ENCODE peak calls at places on chromosomes 1 and 21, in nine cellular contexts. H is HuH-7, Y is astrocyte, E is EL, Z is transverse colon, I is HFF-Myc, P is kidney tubule cell, C is NAMALWA, M is IMR-90. G is an unnamed sample.
A peak's percentile ranks its signal among the peaks of the same experiment; 100 is the strongest.

GRCh38 chr1:6988796-6989195 is 203.5 kb downstream of the CAMTA1 start:
- DNase-seq in H (no peak), Y (no peak), E (no peak), Z (no peak), I (no peak), P (no peak), C (no peak), M (no peak), G (no peak)

GRCh38 chr1:212950243-212951057 is at the start of gene VASH2:
- DNase-seq in H (peak; percentile 96), Y (peak; percentile 66), E (peak; percentile 89), Z (peak; percentile 75), I (no peak), P (peak; percentile 81), C (peak; percentile 75), M (peak; percentile 74), G (peak; percentile 73)

GRCh38 chr21:35811115-35811806 is 249.1 kb downstream of the SETD4 start:
- DNase-seq in H (no peak), Y (no peak), E (no peak), Z (no peak), I (no peak), P (no peak), C (no peak), M (no peak), G (no peak)

GRCh38 chr1:70616946-70617345 is 205.9 kb downstream of the CTH start:
- DNase-seq in H (no peak), Y (no peak), E (no peak), Z (no peak), I (no peak), P (no peak), C (no peak), M (no peak), G (no peak)

GRCh38 chr1:10402729-10403274 is 3.9 kb downstream of the PGD start:
- DNase-seq in H (no peak), Y (peak; percentile 72), E (peak; percentile 73), Z (no peak), I (no peak), P (peak; percentile 25), C (no peak), M (peak; percentile 81), G (no peak)

GRCh38 chr21:25385912-25386474 is 221.3 kb downstream of the MRPL39 start:
- DNase-seq in H (peak; percentile 26), Y (peak; percentile 49), E (peak; percentile 70), Z (no peak), I (peak; percentile 52), P (peak; percentile 80), C (peak; percentile 54), M (peak; percentile 77), G (peak; percentile 80)

GRCh38 chr1:2977886-2978611 is 43.2 kb upstream of the ACTRT2 start:
- DNase-seq in H (no peak), Y (no peak), E (no peak), Z (no peak), I (no peak), P (no peak), C (no peak), M (no peak), G (no peak)

GRCh38 chr1:231233735-231234417 is 7.1 kb upstream of the GNPAT start:
- DNase-seq in H (peak; percentile 65), Y (peak; percentile 10), E (no peak), Z (peak; percentile 50), I (no peak), P (peak; percentile 73), C (no peak), M (no peak), G (no peak)

GRCh38 chr1:184595609-184596008 is 159.0 kb downstream of the EDEM3 start:
- DNase-seq in H (no peak), Y (peak; percentile 52), E (peak; percentile 53), Z (no peak), I (no peak), P (peak; percentile 75), C (no peak), M (peak; percentile 85), G (no peak)

GRCh38 chr1:203278087-203278884 is 27.0 kb upstream of the BTG2 start:
- DNase-seq in H (peak; percentile 44), Y (peak; percentile 74), E (peak; percentile 70), Z (peak; percentile 83), I (no peak), P (peak; percentile 11), C (peak; percentile 35), M (peak; percentile 81), G (peak; percentile 97)

GRCh38 chr1:94708299-94708685 is 111.9 kb upstream of the SLC44A3 start:
- DNase-seq in H (no peak), Y (no peak), E (no peak), Z (no peak), I (no peak), P (no peak), C (no peak), M (no peak), G (no peak)

GRCh38 chr1:67214420-67215174 is 48.3 kb downstream of the IL23R start:
- DNase-seq in H (no peak), Y (peak; percentile 8), E (peak; percentile 26), Z (peak; percentile 29), I (no peak), P (peak; percentile 85), C (peak; percentile 74), M (peak; percentile 29), G (no peak)

GRCh38 chr1:228459091-228459993 is 27.8 kb upstream of the RNF187 start:
- DNase-seq in H (peak; percentile 98), Y (peak; percentile 60), E (peak; percentile 82), Z (peak; percentile 58), I (peak; percentile 65), P (peak; percentile 61), C (peak; percentile 92), M (peak; percentile 85), G (peak; percentile 30)

GRCh38 chr21:45313015-45313414 is 25.3 kb upstream of the POFUT2 start:
- DNase-seq in H (no peak), Y (no peak), E (no peak), Z (no peak), I (no peak), P (no peak), C (no peak), M (no peak), G (no peak)

GRCh38 chr1:24897263-24898151 is 32.6 kb downstream of the RUNX3 start:
- DNase-seq in H (no peak), Y (no peak), E (no peak), Z (peak; percentile 76), I (no peak), P (no peak), C (no peak), M (no peak), G (no peak)

GRCh38 chr1:211382714-211383480 is 56.3 kb downstream of the TRAF5 start:
- DNase-seq in H (peak; percentile 80), Y (peak; percentile 89), E (peak; percentile 92), Z (peak; percentile 95), I (peak; percentile 70), P (peak; percentile 92), C (peak; percentile 79), M (peak; percentile 91), G (peak; percentile 90)

GRCh38 chr1:43317817-43318471 is 17.2 kb downstream of the TIE1 start:
- DNase-seq in H (no peak), Y (peak; percentile 35), E (no peak), Z (no peak), I (no peak), P (no peak), C (no peak), M (peak; percentile 49), G (peak; percentile 71)

GRCh38 chr1:89332461-89332860 is 31.4 kb upstream of the GBP6 start:
- DNase-seq in H (no peak), Y (no peak), E (no peak), Z (no peak), I (no peak), P (no peak), C (no peak), M (no peak), G (no peak)

GRCh38 chr1:221839794-221840395 is 98.0 kb upstream of the DUSP10 start:
- DNase-seq in H (no peak), Y (peak; percentile 46), E (peak; percentile 97), Z (peak; percentile 39), I (no peak), P (peak; percentile 100), C (no peak), M (peak; percentile 44), G (no peak)

GRCh38 chr21:29436143-29436542 is 137.4 kb downstream of the BACH1 start:
- DNase-seq in H (no peak), Y (peak; percentile 4), E (no peak), Z (no peak), I (no peak), P (no peak), C (no peak), M (no peak), G (no peak)

GRCh38 chr1:21894034-21894881 is 42.9 kb downstream of the HSPG2 start:
- DNase-seq in H (no peak), Y (no peak), E (no peak), Z (no peak), I (no peak), P (no peak), C (no peak), M (no peak), G (no peak)

GRCh38 chr1:156656779-156657160 is 14.9 kb downstream of the BCAN start:
- DNase-seq in H (no peak), Y (no peak), E (peak; percentile 38), Z (no peak), I (no peak), P (no peak), C (no peak), M (no peak), G (no peak)

GRCh38 chr1:109796484-109797305 is 33.0 kb upstream of the EPS8L3 start:
- DNase-seq in H (no peak), Y (no peak), E (peak; percentile 43), Z (peak; percentile 26), I (no peak), P (no peak), C (no peak), M (peak; percentile 55), G (no peak)

GRCh38 chr1:153536618-153537375 is 1.0 kb upstream of the S100A6 start:
- DNase-seq in H (no peak), Y (no peak), E (no peak), Z (peak; percentile 84), I (no peak), P (peak; percentile 58), C (no peak), M (no peak), G (no peak)

GRCh38 chr1:155598842-155599331 is 11.1 kb upstream of the MSTO1 start:
- DNase-seq in H (no peak), Y (peak; percentile 7), E (peak; percentile 47), Z (no peak), I (peak; percentile 12), P (peak; percentile 36), C (peak; percentile 47), M (peak; percentile 43), G (no peak)

GRCh38 chr1:42052300-42052699 is 100.9 kb upstream of the GUCA2B start:
- DNase-seq in H (no peak), Y (no peak), E (no peak), Z (no peak), I (no peak), P (no peak), C (no peak), M (peak; percentile 2), G (no peak)

GRCh38 chr1:205440476-205441317 is 15.1 kb downstream of the BLACAT1 start:
- DNase-seq in H (peak; percentile 68), Y (peak; percentile 58), E (peak; percentile 57), Z (peak; percentile 89), I (no peak), P (peak; percentile 97), C (peak; percentile 69), M (peak; percentile 54), G (peak; percentile 26)

GRCh38 chr1:228015276-228016180 is 8.7 kb downstream of the WNT3A start:
- DNase-seq in H (peak; percentile 10), Y (peak; percentile 37), E (peak; percentile 87), Z (no peak), I (no peak), P (peak; percentile 56), C (no peak), M (peak; percentile 28), G (no peak)

GRCh38 chr1:54287176-54287650 is 87.2 kb downstream of the MRPL37 start:
- DNase-seq in H (no peak), Y (peak; percentile 64), E (peak; percentile 40), Z (peak; percentile 86), I (peak; percentile 80), P (peak; percentile 67), C (no peak), M (peak; percentile 55), G (no peak)

GRCh38 chr1:53641481-53642214 is 97.3 kb downstream of the GLIS1 start:
- DNase-seq in H (no peak), Y (no peak), E (no peak), Z (no peak), I (no peak), P (no peak), C (no peak), M (no peak), G (no peak)

G was measured in hippocampal formation.